ENCODE peak calls at places on chromosomes 12 and 14, in four cellular contexts. T, P, Q and N are unnamed samples.

GRCh38 chr12:96195845-96196451 is 1.8 kb downstream of the ELK3 start:
- DNase-seq in T (no peak), P (no peak), Q (no peak), N (no peak)

GRCh38 chr12:1797011-1797901 is 23.1 kb upstream of the LRTM2 start:
- DNase-seq in T (no peak), P (peak), Q (no peak), N (no peak)

GRCh38 chr12:58106185-58106584 is 164.8 kb downstream of the ATP23 start:
- DNase-seq in T (no peak), P (no peak), Q (no peak), N (no peak)

GRCh38 chr14:95840094-95840493 is 36.5 kb upstream of the TUNAR start:
- DNase-seq in T (no peak), P (no peak), Q (no peak), N (no peak)

GRCh38 chr12:18631339-18631738 is 106.5 kb downstream of the PLCZ1 start:
- DNase-seq in T (no peak), P (no peak), Q (no peak), N (no peak)

GRCh38 chr14:25833341-25834121 is 764.3 kb downstream of the NOVA1 start:
- DNase-seq in T (no peak), P (no peak), Q (no peak), N (no peak)

GRCh38 chr14:105050551-105050897 is 14.7 kb downstream of the GPR132 start:
- DNase-seq in T (no peak), P (no peak), Q (no peak), N (no peak)

GRCh38 chr14:77148510-77149231 is 7.1 kb upstream of the ZDHHC22 start:
- DNase-seq in T (no peak), P (no peak), Q (no peak), N (no peak)

GRCh38 chr12:89073027-89073398 is 279.3 kb downstream of the DUSP6 start:
- DNase-seq in T (peak), P (no peak), Q (peak), N (no peak)

GRCh38 chr12:45356822-45357546 is 141.1 kb downstream of the ANO6 start:
- DNase-seq in T (no peak), P (no peak), Q (no peak), N (no peak)

GRCh38 chr14:35122696-35123387 is 490 bp downstream of the PRORP start:
- DNase-seq in T (no peak), P (no peak), Q (peak), N (peak)

GRCh38 chr12:65720739-65721138 is 103.5 kb upstream of the HMGA2 start:
- DNase-seq in T (no peak), P (no peak), Q (no peak), N (peak)

GRCh38 chr14:105026033-105026785 is 5.3 kb upstream of the CDCA4 start:
- DNase-seq in T (no peak), P (no peak), Q (no peak), N (no peak)

GRCh38 chr12:51751657-51752056 is 96.9 kb downstream of the FIGNL2 start:
- DNase-seq in T (no peak), P (no peak), Q (no peak), N (no peak)

GRCh38 chr14:55180434-55180833 is 11.0 kb downstream of the DLGAP5 start:
- DNase-seq in T (peak), P (no peak), Q (no peak), N (no peak)

GRCh38 chr12:28872654-28873268 is 276.3 kb upstream of the FAR2 start:
- DNase-seq in T (no peak), P (no peak), Q (peak), N (no peak)

GRCh38 chr12:117587646-117588287 is 226.3 kb upstream of the NOS1 start:
- DNase-seq in T (no peak), P (peak), Q (no peak), N (no peak)

GRCh38 chr12:122449317-122449716 is 26.8 kb upstream of the CLIP1 start:
- DNase-seq in T (peak), P (no peak), Q (peak), N (peak)

GRCh38 chr12:52975820-52976573 is 27.1 kb downstream of the KRT18 start:
- DNase-seq in T (no peak), P (no peak), Q (no peak), N (no peak)
- TF ChIP-seq CTCF in T (peak), P (no peak), Q (no peak), N (peak)

GRCh38 chr14:69392481-69392880 is 5.6 kb downstream of the ERH start:
- DNase-seq in T (no peak), P (no peak), Q (no peak), N (no peak)
- H3K4me3 ChIP-seq in T (no peak), P (no peak), Q (no peak), N (no peak)

DNA sequence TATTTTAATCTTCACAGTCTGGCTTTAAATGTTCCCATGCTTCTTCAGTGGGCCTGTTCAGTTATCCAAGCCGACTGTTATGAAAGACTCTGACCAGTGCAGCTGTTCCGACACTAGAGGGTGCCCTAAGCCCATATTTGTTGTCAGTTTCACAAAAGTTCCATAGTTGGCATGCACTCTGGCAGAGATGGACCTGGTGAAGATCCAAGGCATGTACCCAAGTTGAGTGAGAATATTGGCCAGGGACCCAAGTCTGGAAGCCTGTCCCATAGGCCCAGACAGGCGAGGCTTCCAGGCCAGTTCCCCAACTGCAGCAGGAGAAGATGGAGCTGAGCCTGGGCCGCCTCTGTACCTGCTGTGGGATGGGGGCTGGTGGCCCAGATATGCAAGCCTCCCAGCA is 27.4 kb upstream of the GUCY2C start:
- DNase-seq in T (no peak), P (no peak), Q (peak), N (peak)
- TF ChIP-seq CTCF in T (peak), P (peak), Q (peak), N (peak)

DNA sequence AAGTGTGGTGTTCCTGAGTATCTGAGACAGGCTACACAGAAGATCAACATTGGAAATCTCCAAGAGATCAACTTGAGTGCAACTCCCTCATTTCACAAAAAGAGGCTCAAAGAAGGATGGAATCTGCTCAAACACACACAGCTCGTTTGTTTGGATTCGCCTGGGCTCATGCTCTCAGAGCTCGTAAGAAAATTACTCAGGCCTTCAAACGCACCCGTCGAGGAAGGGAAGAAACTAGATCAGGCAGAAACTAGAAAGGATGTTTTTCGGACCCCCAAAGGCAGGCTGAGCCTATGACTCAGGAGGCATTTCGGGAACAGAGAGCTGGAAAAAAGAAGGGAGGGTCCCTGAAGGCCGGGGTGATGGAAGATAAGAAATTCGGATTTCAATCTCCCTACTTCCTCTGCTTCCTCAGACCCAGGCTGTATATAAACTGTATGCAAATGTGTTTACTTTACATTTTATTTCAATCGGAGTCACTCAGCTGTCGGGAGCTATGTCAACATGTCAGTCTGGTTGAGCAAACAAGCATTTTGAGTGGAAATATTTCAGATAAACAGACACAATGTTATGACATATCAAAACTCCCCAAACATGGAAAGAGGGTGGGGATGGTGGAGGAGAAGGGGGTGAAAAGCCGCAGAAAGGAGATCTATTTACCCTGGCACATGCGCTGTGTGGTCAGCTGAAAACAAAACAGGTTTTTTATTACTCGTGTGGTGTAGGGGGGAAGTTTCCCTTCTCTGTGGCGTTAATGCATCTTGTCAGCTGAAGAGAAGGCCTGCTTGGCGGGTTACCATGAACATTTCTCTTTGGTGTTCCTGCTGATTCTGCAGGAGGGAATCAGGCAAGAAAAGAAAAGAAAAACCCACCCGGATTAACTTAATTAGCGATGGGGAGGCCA is 129.1 kb upstream of the TBX3 start:
- DNase-seq in T (no peak), P (no peak), Q (peak), N (no peak)
- H3K4me3 ChIP-seq in T (no peak), P (no peak), Q (peak), N (no peak)

DNA sequence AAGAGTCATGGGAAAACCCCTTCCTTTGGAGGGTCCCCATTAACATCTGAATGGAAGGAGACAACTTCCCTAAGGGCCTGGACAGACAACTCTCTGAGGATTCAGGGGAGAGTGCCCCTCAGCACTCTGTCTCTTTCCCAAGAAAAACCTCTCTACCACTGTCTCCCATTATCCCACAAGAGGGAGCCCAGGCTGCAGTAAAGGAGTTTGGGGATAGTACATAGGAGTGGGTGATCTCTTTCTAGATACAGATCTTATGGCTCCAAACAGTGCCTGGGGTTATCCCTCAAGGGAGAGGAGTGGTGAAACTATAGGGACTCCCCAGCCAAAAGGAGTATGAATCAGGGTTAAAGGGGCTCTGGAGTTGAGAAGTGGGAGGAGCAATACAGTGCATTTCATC is 6.1 kb downstream of the WNT10B start:
- DNase-seq in T (no peak), P (no peak), Q (no peak), N (no peak)
- TF ChIP-seq CTCF in T (peak), P (peak), Q (peak), N (peak)